ENCODE peak calls at places on chromosome 1, in five cellular contexts. A, X, H, U and P are unnamed samples.
A peak's percentile ranks its signal among the peaks of the same experiment; 100 is the strongest.

GRCh38 chr1:90964444-90965035 is 57.3 kb downstream of the ZNF644 start:
- DNase-seq in A (peak; percentile 55), X (peak; percentile 56), H (no peak), U (peak; percentile 40), P (no peak)

GRCh38 chr1:64843675-64844074 is 98.8 kb downstream of the RAVER2 start:
- DNase-seq in A (no peak), X (no peak), H (no peak), U (no peak), P (no peak)

GRCh38 chr1:220879090-220879508 is at the start of gene HLX:
- DNase-seq in A (no peak), X (peak; percentile 75), H (no peak), U (peak; percentile 16), P (peak; percentile 65)

GRCh38 chr1:60972841-60973364 is 109.5 kb upstream of the NFIA start:
- DNase-seq in A (no peak), X (no peak), H (no peak), U (peak; percentile 86), P (no peak)

GRCh38 chr1:42529724-42530161 is 66.7 kb downstream of the CCDC30 start:
- DNase-seq in A (no peak), X (no peak), H (no peak), U (peak; percentile 98), P (no peak)

GRCh38 chr1:14822493-14822892 is 224.0 kb downstream of the KAZN start:
- DNase-seq in A (no peak), X (no peak), H (no peak), U (no peak), P (no peak)

GRCh38 chr1:112320035-112320429 is 76.0 kb upstream of the CTTNBP2NL start:
- DNase-seq in A (no peak), X (no peak), H (no peak), U (peak; percentile 14), P (no peak)

GRCh38 chr1:100325415-100326324 is 26.6 kb upstream of the CDC14A start:
- DNase-seq in A (no peak), X (no peak), H (no peak), U (no peak), P (no peak)

GRCh38 chr1:214753236-214753852 is 150.3 kb downstream of the CENPF start:
- DNase-seq in A (no peak), X (peak; percentile 9), H (no peak), U (no peak), P (no peak)

GRCh38 chr1:234865171-234866006 is 255.4 kb upstream of the IRF2BP2 start:
- DNase-seq in A (no peak), X (no peak), H (no peak), U (no peak), P (no peak)

GRCh38 chr1:182962554-182963115 is 9.7 kb upstream of the SHCBP1L start:
- DNase-seq in A (peak; percentile 87), X (peak; percentile 92), H (no peak), U (peak; percentile 93), P (no peak)

GRCh38 chr1:117061986-117062415 is 1.9 kb downstream of the TTF2 start:
- DNase-seq in A (no peak), X (peak; percentile 5), H (no peak), U (peak; percentile 76), P (no peak)

GRCh38 chr1:9439074-9439761 is 100.0 kb upstream of the SLC25A33 start:
- DNase-seq in A (no peak), X (no peak), H (no peak), U (peak; percentile 48), P (peak; percentile 20)

GRCh38 chr1:215028954-215029353 is 53.6 kb upstream of the KCNK2 start:
- DNase-seq in A (no peak), X (no peak), H (no peak), U (no peak), P (no peak)

GRCh38 chr1:40313329-40313957 is 3.6 kb downstream of the COL9A2 start:
- DNase-seq in A (no peak), X (no peak), H (no peak), U (no peak), P (no peak)

GRCh38 chr1:42423621-42424200 is 32.1 kb downstream of the ZMYND12 start:
- DNase-seq in A (no peak), X (no peak), H (no peak), U (no peak), P (no peak)

GRCh38 chr1:177274687-177275211 is 104.0 kb downstream of the BRINP2 start:
- DNase-seq in A (peak; percentile 56), X (no peak), H (no peak), U (no peak), P (no peak)

GRCh38 chr1:114178940-114179339 is 25.3 kb upstream of the SYT6 start:
- DNase-seq in A (peak; percentile 42), X (no peak), H (no peak), U (no peak), P (no peak)

GRCh38 chr1:150553392-150554085 is 4.3 kb downstream of the ADAMTSL4 start:
- DNase-seq in A (no peak), X (no peak), H (no peak), U (no peak), P (no peak)

GRCh38 chr1:10530281-10530740 is 55.6 kb downstream of the PEX14 start:
- DNase-seq in A (peak; percentile 53), X (no peak), H (no peak), U (peak; percentile 65), P (peak; percentile 6)

GRCh38 chr1:84247425-84248220 is 53.9 kb upstream of the SAMD13 start:
- DNase-seq in A (no peak), X (no peak), H (no peak), U (peak; percentile 90), P (no peak)

GRCh38 chr1:36874271-36875017 is 159.9 kb downstream of the GRIK3 start:
- DNase-seq in A (no peak), X (no peak), H (no peak), U (no peak), P (no peak)

GRCh38 chr1:44239337-44239960 is 26.2 kb downstream of the DMAP1 start:
- DNase-seq in A (no peak), X (peak; percentile 37), H (no peak), U (peak; percentile 28), P (no peak)

GRCh38 chr1:94888201-94888600 is 38.7 kb downstream of the CNN3 start:
- DNase-seq in A (no peak), X (no peak), H (no peak), U (no peak), P (no peak)

GRCh38 chr1:40582121-40582520 is 50.7 kb downstream of the ZNF684 start:
- DNase-seq in A (no peak), X (no peak), H (no peak), U (no peak), P (no peak)

GRCh38 chr1:84398175-84398574 is at the start of gene DNASE2B:
- DNase-seq in A (no peak), X (no peak), H (no peak), U (no peak), P (no peak)